ENCODE peak calls at places on chromosomes 3 and 15, in ten cellular contexts. E is activated naive CD8-positive, alpha-beta T cell treated with anti-CD3 and anti-CD28 coated beads, Interleukin-2, amount 10 ng/mL, durations not matched to agents 7 days and 5 days; M is GM12865; J is hippocampal formation; Q is nephron progenitor cell; P is activated CD8-positive, alpha-beta memory T cell treated with anti-CD3 and anti-CD28 coated beads, Interleukin-2, amount 50 U/mL, for 4 hours; L is iPS-NIHi11; V is activated CD4-positive, alpha-beta T cell treated with anti-CD3 and anti-CD28 coated beads for 24 hours; Y is Calu3; X is HT1080. G is an unnamed sample.

GRCh38 chr3:195180490-195181106 is 90.4 kb downstream of the XXYLT1 start:
- DNase-seq in J (no peak), X (no peak), L (no peak), V (no peak), E (no peak), M (no peak), Q (no peak), P (no peak), Y (no peak), G (no peak)

GRCh38 chr3:150242220-150242938 is 165.7 kb upstream of the TSC22D2 start:
- DNase-seq in J (no peak), X (peak), Q (peak), M (no peak), Y (no peak), P (no peak), L (no peak), V (no peak), E (no peak), G (no peak)

GRCh38 chr15:39191871-39192281 is 389.0 kb upstream of the THBS1 start:
- DNase-seq in P (no peak), V (no peak), J (no peak), E (no peak), Q (no peak), Y (no peak), L (no peak), X (peak), M (no peak), G (no peak)

GRCh38 chr3:172334743-172335142 is 113.5 kb downstream of the GHSR start:
- DNase-seq in V (no peak), J (no peak), M (no peak), X (no peak), E (no peak), P (no peak), Q (no peak), Y (no peak), L (no peak), G (no peak)

GRCh38 chr3:197501879-197502620 is 53.7 kb downstream of the BDH1 start:
- DNase-seq in J (peak), P (no peak), X (peak), Y (peak), M (peak), L (peak), E (no peak), V (peak), Q (peak), G (peak)

GRCh38 chr3:25429441-25429907 is 1.4 kb downstream of the RARB start:
- DNase-seq in X (no peak), P (no peak), E (no peak), Y (peak), M (no peak), Q (peak), J (no peak), L (no peak), V (no peak), G (no peak)

GRCh38 chr3:141844812-141845211 is 31.6 kb upstream of the ATP1B3 start:
- DNase-seq in Y (no peak), V (no peak), J (no peak), M (no peak), P (no peak), X (no peak), Q (no peak), L (no peak), E (no peak), G (no peak)

GRCh38 chr3:17808994-17809393 is 66.6 kb upstream of the TBC1D5 start:
- DNase-seq in L (no peak), M (no peak), V (no peak), Q (no peak), Y (peak), J (no peak), X (peak), E (no peak), P (no peak), G (no peak)

GRCh38 chr15:85545757-85546156 is 165.4 kb downstream of the AKAP13 start:
- DNase-seq in E (no peak), P (no peak), M (no peak), J (no peak), Q (no peak), X (no peak), L (no peak), V (no peak), Y (no peak), G (no peak)

GRCh38 chr3:94308767-94309166 is 245.9 kb downstream of the NSUN3 start:
- DNase-seq in L (no peak), Q (no peak), V (no peak), M (no peak), J (no peak), X (no peak), Y (no peak), E (no peak), P (no peak), G (no peak)

GRCh38 chr3:34725774-34726173 is 913.6 kb upstream of the ARPP21 start:
- DNase-seq in J (no peak), V (no peak), E (no peak), Y (no peak), M (no peak), P (no peak), L (no peak), Q (no peak), X (no peak), G (no peak)

GRCh38 chr15:55267401-55268053 is 22.1 kb downstream of the RAB27A start:
- DNase-seq in X (peak), P (peak), L (no peak), E (peak), Q (no peak), V (peak), J (peak), Y (no peak), M (peak), G (peak)

GRCh38 chr3:134079111-134079531 is 49.4 kb upstream of the SLCO2A1 start:
- DNase-seq in P (no peak), Y (no peak), L (no peak), X (no peak), E (no peak), Q (no peak), J (no peak), V (no peak), M (no peak), G (no peak)

GRCh38 chr3:24270744-24271143 is 223.9 kb downstream of the THRB start:
- DNase-seq in X (no peak), Y (no peak), L (no peak), Q (no peak), V (no peak), E (no peak), P (no peak), M (no peak), J (no peak), G (no peak)

GRCh38 chr15:90106522-90107117 is 4.4 kb upstream of the IDH2 start:
- DNase-seq in P (no peak), L (peak), Q (peak), E (no peak), J (no peak), Y (peak), V (no peak), M (no peak), X (peak), G (no peak)

G was measured in activated CD4-positive, alpha-beta memory T cell treated with anti-CD3 and anti-CD28 coated beads for 36 hours.